ENCODE peak calls at places on chromosomes 11 and 22, in four cellular contexts. V is H1, O is K562, X is HepG2. L is an unnamed sample.

GRCh38 chr11:102323542-102324261 is 6.4 kb downstream of the BIRC3 start:
- DNase-seq in V (no peak), O (no peak), X (no peak), L (no peak)

GRCh38 chr11:40302669-40303068 is 1156.8 kb downstream of the LRRC4C start:
- DNase-seq in V (no peak), O (no peak), X (no peak), L (no peak)

GRCh38 chr11:33997473-33998347 is 53.8 kb upstream of the CAPRIN1 start:
- DNase-seq in O (no peak), X (no peak), V (no peak), L (no peak)

GRCh38 chr11:114152162-114152561 is 92.7 kb downstream of the ZBTB16 start:
- DNase-seq in O (no peak), V (no peak), X (no peak), L (no peak)

GRCh38 chr11:22733433-22733832 is 67.0 kb downstream of the GAS2 start:
- DNase-seq in O (no peak), V (no peak), X (no peak), L (no peak)

GRCh38 chr22:38826386-38826785 is 17.4 kb downstream of the NPTXR start:
- DNase-seq in O (no peak), V (no peak), X (no peak), L (no peak)

GRCh38 chr11:65121447-65121864 is 478 bp downstream of the FAU start:
- DNase-seq in O (no peak), X (no peak), V (no peak), L (no peak)

GRCh38 chr11:78752528-78752927 is 177.9 kb upstream of the NARS2 start:
- DNase-seq in V (no peak), X (no peak), O (no peak), L (no peak)

GRCh38 chr22:49561976-49562375 is 265.7 kb downstream of the BRD1 start:
- DNase-seq in X (no peak), V (no peak), O (no peak), L (no peak)

GRCh38 chr11:3356858-3357257 is 22.1 kb downstream of the ZNF195 start:
- DNase-seq in X (no peak), O (no peak), V (no peak), L (no peak)

GRCh38 chr11:134228625-134229024 is 4.2 kb downstream of the VPS26B start:
- DNase-seq in V (no peak), O (no peak), X (no peak), L (peak)

GRCh38 chr22:19765477-19766234 is 5.1 kb downstream of the TBX1 start:
- DNase-seq in V (peak), O (peak), X (no peak), L (no peak)

GRCh38 chr11:110028904-110029303 is 64.3 kb upstream of the ZC3H12C start:
- DNase-seq in O (no peak), V (no peak), X (no peak), L (peak)

GRCh38 chr11:103418014-103418413 is 308.8 kb downstream of the DYNC2H1 start:
- DNase-seq in O (no peak), X (no peak), V (no peak), L (no peak)

GRCh38 chr11:106986261-106986660 is 32.0 kb downstream of the GUCY1A2 start:
- DNase-seq in V (no peak), O (no peak), X (no peak), L (no peak)

GRCh38 chr11:28366549-28367341 is 258.6 kb downstream of the METTL15 start:
- DNase-seq in V (no peak), X (no peak), O (no peak), L (no peak)

GRCh38 chr11:113189909-113190667 is 124.3 kb upstream of the TTC12 start:
- DNase-seq in V (no peak), O (peak), X (no peak), L (no peak)

GRCh38 chr22:40241200-40241763 is 63.6 kb downstream of the TNRC6B start:
- DNase-seq in O (no peak), X (no peak), V (no peak), L (no peak)

GRCh38 chr22:20624161-20624616 is 116.8 kb downstream of the MED15 start:
- DNase-seq in V (no peak), X (no peak), O (no peak), L (peak)

GRCh38 chr11:47932544-47932943 is 47.8 kb upstream of the PTPRJ start:
- DNase-seq in X (no peak), V (no peak), O (no peak), L (no peak)

GRCh38 chr22:39132281-39132680 is 20.2 kb downstream of the CBX7 start:
- DNase-seq in X (no peak), V (no peak), O (no peak), L (no peak)

GRCh38 chr11:130894322-130895025 is 21.8 kb downstream of the SNX19 start:
- DNase-seq in O (peak), V (peak), X (peak), L (peak)

GRCh38 chr22:20228055-20228938 is 39.8 kb downstream of the RTN4R start:
- DNase-seq in V (no peak), X (no peak), O (no peak), L (no peak)

GRCh38 chr11:8321876-8322275 is 58.2 kb upstream of the LMO1 start:
- DNase-seq in V (no peak), X (no peak), O (no peak), L (no peak)

DNA sequence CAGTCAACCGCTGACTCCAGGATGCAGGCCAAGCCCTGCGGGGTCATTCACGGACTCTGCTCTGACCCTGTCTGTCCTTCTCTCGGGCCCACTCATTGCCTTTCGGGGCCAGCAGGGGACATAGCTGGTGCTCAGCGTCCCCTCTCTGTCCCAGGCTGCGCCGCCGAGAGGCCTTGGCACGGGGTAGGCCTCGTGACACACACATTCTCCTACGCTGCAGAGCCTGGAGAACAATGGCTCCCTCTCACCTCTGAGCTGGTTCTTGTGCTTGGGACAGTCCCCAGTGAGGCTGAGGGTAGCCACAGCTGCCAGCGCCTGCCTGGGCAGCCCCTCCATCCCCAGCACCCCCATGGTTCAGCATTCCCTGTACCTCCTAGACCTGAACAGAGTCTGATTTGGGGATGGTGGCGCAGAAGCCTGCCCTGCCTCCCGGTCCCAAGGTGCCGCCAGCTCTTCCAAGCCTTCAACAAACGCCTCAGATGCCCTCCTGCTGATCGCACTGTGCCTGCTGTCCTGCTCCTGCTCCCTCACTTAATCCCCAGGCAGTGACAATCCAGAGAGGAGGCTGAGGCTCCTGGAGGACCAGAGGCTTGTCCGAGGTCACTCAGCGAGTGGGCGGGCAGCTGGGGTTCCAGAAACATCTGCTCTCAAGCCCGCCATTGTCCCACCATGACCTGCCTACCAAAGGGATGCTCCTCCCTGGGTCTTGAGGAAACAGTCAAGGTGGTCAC is 30.4 kb downstream of the DUSP8 start:
- DNase-seq in X (peak), O (no peak), V (no peak), L (no peak)
- H2AFZ ChIP-seq in X (no peak), O (no peak), V (no peak), L (no peak)

GRCh38 chr11:117606807-117607206 is 190.2 kb downstream of the DSCAML1 start:
- DNase-seq in V (no peak), O (no peak), X (no peak), L (peak)
- TF ChIP-seq RAD21 in V (no peak), O (no peak), X (no peak), L (no peak)

GRCh38 chr22:46367707-46368191 is 32.2 kb downstream of the TRMU start:
- DNase-seq in X (peak), V (peak), O (peak), L (no peak)
- TF ChIP-seq HDAC2 in X (no peak), V (no peak), O (no peak), L (no peak)

GRCh38 chr11:105045897-105046296 is 762 bp upstream of the CARD16 start:
- DNase-seq in V (no peak), O (no peak), X (no peak), L (no peak)
- H2AFZ ChIP-seq in V (no peak), O (no peak), X (peak), L (no peak)

GRCh38 chr22:23106906-23107367 is 34.9 kb downstream of the RSPH14 start:
- DNase-seq in O (peak), X (peak), V (no peak), L (no peak)
- TF ChIP-seq RAD21 in O (no peak), X (no peak), V (no peak), L (no peak)

GRCh38 chr11:126929186-126930085 is 71.1 kb downstream of the KIRREL3 start:
- DNase-seq in V (no peak), X (no peak), O (no peak), L (no peak)
- TF ChIP-seq HDAC2 in V (no peak), X (no peak), O (no peak), L (no peak)

GRCh38 chr11:46239801-46240061 is 37.7 kb upstream of the CREB3L1 start:
- DNase-seq in V (no peak), O (no peak), X (no peak), L (no peak)
- H2AFZ ChIP-seq in V (no peak), O (peak), X (no peak), L (no peak)

DNA sequence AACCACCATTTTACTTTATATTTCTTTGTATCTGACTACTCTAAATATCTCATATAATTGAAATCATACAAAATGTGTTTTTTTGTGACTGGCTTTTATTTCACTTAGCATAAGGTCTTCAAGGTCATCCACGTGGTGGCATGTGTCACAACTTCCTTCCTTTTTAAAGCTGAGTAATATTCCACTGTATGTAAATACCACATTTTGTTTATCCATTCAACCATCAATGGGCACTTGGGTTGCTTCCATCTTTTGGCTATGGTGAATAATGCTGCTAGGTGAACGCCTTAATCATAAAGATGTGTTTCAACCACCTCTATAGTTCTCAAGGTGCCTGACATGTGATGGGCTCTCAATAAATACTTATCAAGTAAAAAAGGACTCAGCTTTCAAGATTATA is 15.5 kb downstream of the RAB30 start:
- DNase-seq in X (no peak), V (no peak), O (no peak), L (no peak)
- TF ChIP-seq RAD21 in X (no peak), V (no peak), O (no peak), L (no peak)

GRCh38 chr11:70156291-70157037 is 46.6 kb upstream of the FADD start:
- DNase-seq in V (no peak), X (no peak), O (no peak), L (no peak)

GRCh38 chr11:70158201-70158600 is 44.9 kb upstream of the FADD start:
- DNase-seq in O (peak), X (peak), V (peak), L (no peak)

GRCh38 chr11:70161043-70161625 is 42.0 kb upstream of the FADD start:
- DNase-seq in X (no peak), O (peak), V (no peak), L (no peak)

GRCh38 chr11:70158757-70159389 is 44.2 kb upstream of the FADD start:
- DNase-seq in V (no peak), O (no peak), X (no peak), L (no peak)

GRCh38 chr11:70159612-70160570 is 43.2 kb upstream of the FADD start:
- DNase-seq in O (no peak), V (no peak), X (no peak), L (no peak)
- TF ChIP-seq HDAC2 in O (no peak), V (no peak), X (no peak), L (no peak)

GRCh38 chr22:18022851-18023250 is 1.5 kb downstream of the MICAL3 start:
- DNase-seq in O (no peak), X (no peak), V (no peak), L (no peak)
- H2AFZ ChIP-seq in O (no peak), X (no peak), V (no peak), L (no peak)